ENCODE peak calls at places on chromosome X, in six cellular contexts. U, K, F, L, W and N are unnamed samples.

GRCh38 chrX:150958177-150958576 is 25.0 kb upstream of the HMGB3 start:
- DNase-seq in W (no peak), F (no peak), L (no peak), K (no peak), U (no peak), N (no peak)

GRCh38 chrX:80578518-80579105 is 158.4 kb downstream of the TENT5D start:
- DNase-seq in K (peak), W (peak), F (peak), U (no peak), L (peak), N (peak)

GRCh38 chrX:117059848-117060247 is 597.1 kb upstream of the CT83 start:
- DNase-seq in L (no peak), W (no peak), U (no peak), F (no peak), K (no peak), N (no peak)

GRCh38 chrX:79176028-79176427 is 31.5 kb downstream of the GPR174 start:
- DNase-seq in W (no peak), L (no peak), U (no peak), K (no peak), F (no peak), N (no peak)

GRCh38 chrX:132836471-132836870 is 122.0 kb downstream of the HS6ST2 start:
- DNase-seq in K (no peak), F (no peak), L (no peak), U (no peak), W (no peak), N (no peak)

GRCh38 chrX:150509703-150510102 is 58.7 kb upstream of the MTM1 start:
- DNase-seq in F (no peak), W (no peak), U (no peak), L (no peak), K (no peak), N (no peak)

GRCh38 chrX:24100713-24101112 is 46.0 kb downstream of the EIF2S3 start:
- DNase-seq in L (peak), W (peak), F (peak), U (no peak), K (no peak), N (peak)

GRCh38 chrX:42704454-42704853 is 73.5 kb downstream of the PPP1R2C start:
- DNase-seq in K (no peak), U (no peak), F (peak), W (no peak), L (peak), N (peak)

GRCh38 chrX:13167444-13168207 is 123.2 kb upstream of the FAM9C start:
- DNase-seq in L (peak), K (no peak), U (no peak), F (peak), W (peak), N (peak)

GRCh38 chrX:19589105-19589504 is 73.8 kb upstream of the MAP3K15 start:
- DNase-seq in F (no peak), K (no peak), U (no peak), L (no peak), W (no peak), N (no peak)

GRCh38 chrX:53000447-53001208 is 42.3 kb upstream of the FAM156A start:
- DNase-seq in U (no peak), W (no peak), K (peak), F (peak), L (no peak), N (peak)

GRCh38 chrX:2243913-2244460 is 256.8 kb downstream of the DHRSX start:
- DNase-seq in U (no peak), L (peak), K (no peak), W (peak), F (no peak), N (no peak)

GRCh38 chrX:9859711-9860555 is 73.7 kb downstream of the SHROOM2 start:
- DNase-seq in U (no peak), K (no peak), L (peak), W (peak), F (no peak), N (no peak)

GRCh38 chrX:10483191-10483808 is 137.1 kb downstream of the MID1 start:
- DNase-seq in W (no peak), F (peak), U (no peak), L (no peak), K (no peak), N (peak)

GRCh38 chrX:22073928-22074327 is 41.8 kb downstream of the PHEX start:
- DNase-seq in L (no peak), W (no peak), F (no peak), K (peak), U (no peak), N (no peak)

GRCh38 chrX:619812-620493 is 10.6 kb upstream of the SHOX start:
- DNase-seq in F (no peak), L (peak), W (no peak), U (no peak), K (peak), N (no peak)

GRCh38 chrX:117510453-117510852 is 606.2 kb downstream of the KLHL13 start:
- DNase-seq in W (no peak), F (no peak), U (no peak), K (peak), L (no peak), N (no peak)

GRCh38 chrX:1336331-1337143 is at the start of gene IL3RA:
- DNase-seq in W (peak), F (peak), L (peak), U (no peak), K (no peak), N (peak)

GRCh38 chrX:6904178-6904577 is 243.3 kb upstream of the STS start:
- DNase-seq in L (no peak), K (no peak), U (no peak), W (no peak), F (no peak), N (no peak)

GRCh38 chrX:70268034-70268433 is at the start of gene ARR3:
- DNase-seq in K (no peak), L (no peak), W (no peak), U (no peak), F (no peak), N (no peak)

GRCh38 chrX:22603060-22603459 is 330.3 kb downstream of the CBLL2 start:
- DNase-seq in U (no peak), F (no peak), L (no peak), K (no peak), W (no peak), N (no peak)

GRCh38 chrX:46929439-46930018 is 17.3 kb downstream of the JADE3 start:
- DNase-seq in W (peak), U (no peak), F (peak), L (peak), K (no peak), N (peak)

GRCh38 chrX:119391279-119391678 is 7.9 kb upstream of the SLC25A43 start:
- DNase-seq in U (no peak), F (peak), L (peak), K (peak), W (peak), N (peak)

GRCh38 chrX:9604111-9604907 is 139.5 kb downstream of the TBL1X start:
- DNase-seq in K (no peak), W (peak), L (peak), U (peak), F (peak), N (peak)

GRCh38 chrX:155334486-155335316 is at the start of gene CLIC2:
- DNase-seq in K (no peak), U (no peak), W (peak), F (peak), L (peak), N (peak)

GRCh38 chrX:16836371-16836770 is 33.8 kb downstream of the RBBP7 start:
- DNase-seq in U (no peak), F (peak), K (peak), W (no peak), L (peak), N (no peak)

GRCh38 chrX:132820675-132821074 is 137.8 kb downstream of the HS6ST2 start:
- DNase-seq in U (no peak), F (no peak), L (no peak), K (no peak), W (no peak), N (no peak)

GRCh38 chrX:49203536-49203935 is 3.5 kb upstream of the SYP start:
- DNase-seq in F (no peak), U (no peak), W (no peak), L (no peak), K (no peak), N (no peak)

GRCh38 chrX:20477836-20478532 is 211.3 kb upstream of the RPS6KA3 start:
- DNase-seq in F (no peak), W (no peak), U (no peak), L (no peak), K (no peak), N (no peak)

GRCh38 chrX:68865300-68865699 is 36.5 kb downstream of the EFNB1 start:
- DNase-seq in U (no peak), W (no peak), F (no peak), L (no peak), K (no peak), N (no peak)

GRCh38 chrX:153297376-153297775 is 24.2 kb downstream of the PNMA6F start:
- DNase-seq in U (no peak), K (no peak), F (no peak), L (no peak), W (no peak), N (no peak)

GRCh38 chrX:139304471-139304870 is 226.1 kb upstream of the F9 start:
- DNase-seq in K (no peak), F (no peak), W (no peak), L (no peak), U (no peak), N (no peak)

GRCh38 chrX:120753413-120754251 is 122.0 kb downstream of the CT47B1 start:
- DNase-seq in U (no peak), W (no peak), L (no peak), K (no peak), F (no peak), N (no peak)

GRCh38 chrX:20393944-20394343 is 127.2 kb upstream of the RPS6KA3 start:
- DNase-seq in K (no peak), L (no peak), W (peak), F (peak), U (no peak), N (peak)

GRCh38 chrX:65581661-65582339 is 47.2 kb upstream of the LAS1L start:
- DNase-seq in W (peak), U (no peak), L (peak), K (peak), F (peak), N (peak)

DNA sequence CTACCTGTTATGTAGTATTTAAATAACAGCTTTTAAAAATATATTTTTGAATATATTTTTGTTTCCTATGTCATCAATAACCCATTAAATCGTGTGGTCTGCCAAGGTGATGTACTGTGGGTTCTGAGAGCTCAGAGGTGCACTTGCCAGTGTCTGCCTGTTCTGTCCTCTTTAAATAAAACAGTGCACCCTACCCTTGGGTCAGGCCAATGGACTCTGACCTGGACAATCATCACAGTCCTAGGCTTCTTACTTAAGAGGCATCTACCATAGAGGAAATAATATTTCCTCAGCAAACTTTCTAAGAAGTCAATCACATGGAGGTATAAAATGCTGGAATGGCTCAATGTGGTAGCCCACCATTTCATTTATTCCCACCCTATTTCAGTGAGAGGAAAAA is 26.0 kb upstream of the LHFPL1 start:
- DNase-seq in U (no peak), L (no peak), W (no peak), F (no peak), K (no peak), N (no peak)
- TF ChIP-seq CTCF in U (no peak), L (no peak), W (no peak), F (no peak), K (no peak), N (no peak)

GRCh38 chrX:130702867-130703707 is 199.9 kb downstream of the ENOX2 start:
- DNase-seq in L (no peak), W (peak), K (no peak), U (no peak), F (no peak), N (no peak)
- H3K4me3 ChIP-seq in L (no peak), W (no peak), K (no peak), U (no peak), F (no peak), N (no peak)

GRCh38 chrX:102516314-102516936 is at the start of gene TMSB15A:
- DNase-seq in U (peak), L (peak), F (peak), K (peak), W (peak), N (peak)

GRCh38 chrX:102514536-102514935 is 2.0 kb downstream of the TMSB15A start:
- DNase-seq in U (no peak), L (no peak), K (no peak), F (no peak), W (no peak), N (no peak)

DNA sequence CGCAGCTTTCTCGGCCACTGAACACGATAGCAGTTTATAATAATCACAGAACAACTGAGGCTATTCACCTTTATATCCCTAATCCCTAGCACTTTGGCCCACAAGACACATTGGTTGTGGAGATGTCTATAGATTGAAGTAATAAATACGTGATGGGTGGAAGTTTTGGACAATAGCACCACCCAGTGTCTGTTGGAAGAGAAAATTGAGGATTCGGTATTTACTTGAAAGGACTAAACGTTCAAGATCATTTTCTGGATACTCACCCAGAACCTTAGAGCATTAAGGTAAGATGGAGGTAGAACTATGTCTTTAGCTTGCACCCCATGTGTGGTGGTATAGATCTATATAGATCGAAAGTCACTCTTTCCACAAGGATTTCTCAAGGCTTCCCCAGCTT is 792 bp upstream of the TMSB15A start:
- DNase-seq in W (peak), K (peak), F (peak), U (no peak), L (peak), N (peak)
- TF ChIP-seq CTCF in W (no peak), K (peak), F (no peak), U (peak), L (no peak), N (peak)

GRCh38 chrX:123190096-123190495 is 6.0 kb downstream of the GRIA3 start:
- DNase-seq in K (peak), L (no peak), U (no peak), F (no peak), W (no peak), N (no peak)
- H3K4me3 ChIP-seq in K (no peak), L (no peak), U (no peak), F (no peak), W (no peak), N (no peak)

GRCh38 chrX:40411350-40412111 is 169.2 kb upstream of the ATP6AP2 start:
- DNase-seq in W (no peak), U (no peak), L (no peak), K (peak), F (no peak), N (no peak)
- TF ChIP-seq CTCF in W (no peak), U (no peak), L (no peak), K (peak), F (no peak), N (no peak)

DNA sequence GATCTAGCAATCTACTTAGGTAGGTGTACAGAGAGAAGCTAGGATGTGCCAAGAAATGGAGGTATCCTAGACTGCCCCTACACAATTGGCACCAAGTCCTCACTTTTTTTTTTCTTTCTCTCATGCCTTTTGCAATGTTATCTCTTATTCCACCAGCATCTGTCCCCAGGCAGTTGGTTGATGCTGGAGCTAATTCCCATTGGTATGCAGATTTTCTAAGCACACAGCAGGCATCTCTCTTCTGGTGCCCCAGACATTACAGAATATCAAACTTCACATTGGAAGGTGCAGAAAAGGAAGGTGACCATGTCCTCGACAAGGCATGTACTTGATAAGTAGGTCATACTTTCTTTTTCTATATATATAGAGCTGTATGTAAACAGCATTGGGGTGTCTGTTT is 21.6 kb downstream of the LUZP4 start:
- DNase-seq in W (no peak), F (no peak), K (peak), L (no peak), U (no peak), N (no peak)
- H3K4me3 ChIP-seq in W (no peak), F (no peak), K (peak), L (no peak), U (no peak), N (no peak)

DNA sequence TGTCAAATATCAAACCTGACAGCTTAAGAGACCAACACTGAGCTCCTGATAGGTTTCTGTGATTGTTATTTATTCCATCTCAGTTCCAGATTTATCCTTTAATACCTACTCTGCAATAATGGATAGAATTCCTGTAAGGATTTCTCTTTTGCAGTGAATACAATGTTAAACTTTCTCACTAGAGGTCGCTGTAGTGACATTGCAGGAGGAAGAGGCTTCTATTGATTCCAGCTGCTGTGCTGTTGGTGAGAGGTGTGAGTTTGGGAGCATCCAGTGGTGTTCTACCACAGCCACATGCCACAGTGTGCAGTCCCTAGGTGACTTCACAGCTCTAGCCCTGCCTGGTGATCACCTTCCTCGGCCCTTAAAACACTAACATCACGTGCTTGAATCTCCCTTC is 34.6 kb upstream of the DCAF8L2 start:
- DNase-seq in F (peak), L (no peak), K (peak), U (no peak), W (peak), N (peak)
- TF ChIP-seq CTCF in F (peak), L (no peak), K (peak), U (peak), W (peak), N (peak)